ENCODE peak calls at places on chromosomes 13 and 19, in four cellular contexts. J is HCT116, F is K562, T is HepG2. K is an unnamed sample.

GRCh38 chr19:53772943-53773342 is 51.2 kb downstream of the NLRP12 start:
- DNase-seq in T (peak; percentile 67), J (peak; percentile 61), F (peak; percentile 37), K (peak; percentile 71)

GRCh38 chr13:110771194-110771593 is 57.7 kb downstream of the ING1 start:
- DNase-seq in J (no peak), T (no peak), F (no peak), K (no peak)

GRCh38 chr13:110036060-110036459 is 249.7 kb upstream of the IRS2 start:
- DNase-seq in J (no peak), F (no peak), T (no peak), K (no peak)

GRCh38 chr13:43815204-43815603 is 28.4 kb upstream of the ENOX1 start:
- DNase-seq in T (no peak), F (no peak), J (no peak), K (no peak)

GRCh38 chr13:44231786-44232516 is 141.7 kb upstream of the SERP2 start:
- DNase-seq in J (peak; percentile 97), F (no peak), T (peak; percentile 46), K (no peak)

GRCh38 chr13:94362411-94362909 is 117.0 kb downstream of the DCT start:
- DNase-seq in F (peak; percentile 73), J (peak; percentile 68), T (peak; percentile 46), K (peak; percentile 53)

GRCh38 chr13:27708325-27708724 is 84.0 kb upstream of the GSX1 start:
- DNase-seq in F (no peak), J (no peak), T (no peak), K (no peak)

GRCh38 chr13:49616688-49617065 is 11.6 kb upstream of the ARL11 start:
- DNase-seq in J (no peak), T (no peak), F (no peak), K (no peak)

GRCh38 chr19:55369651-55370304 is 485 bp downstream of the IL11 start:
- DNase-seq in T (no peak), J (no peak), F (peak; percentile 93), K (no peak)

GRCh38 chr13:41827507-41828213 is 133.2 kb downstream of the VWA8 start:
- DNase-seq in J (peak; percentile 39), T (no peak), F (no peak), K (peak; percentile 42)

GRCh38 chr19:12793290-12794195 is 2.3 kb downstream of the JUNB start:
- DNase-seq in F (peak; percentile 79), J (peak; percentile 91), T (peak; percentile 86), K (no peak)

GRCh38 chr13:109369357-109370052 is 416.9 kb downstream of the IRS2 start:
- DNase-seq in F (no peak), T (no peak), J (no peak), K (no peak)

GRCh38 chr13:76758738-76759137 is 127.5 kb downstream of the KCTD12 start:
- DNase-seq in F (no peak), T (no peak), J (no peak), K (no peak)

GRCh38 chr19:17681505-17682125 is 6.5 kb downstream of the UNC13A start:
- DNase-seq in T (no peak), F (peak; percentile 91), J (no peak), K (no peak)

GRCh38 chr13:101627556-101627943 is 175.1 kb downstream of the ITGBL1 start:
- DNase-seq in J (no peak), F (no peak), T (no peak), K (no peak)

GRCh38 chr13:20144141-20144850 is 16.6 kb downstream of the GJA3 start:
- DNase-seq in F (no peak), J (no peak), T (no peak), K (no peak)

GRCh38 chr13:79477968-79478367 is 3.0 kb upstream of the NDFIP2 start:
- DNase-seq in T (no peak), J (no peak), F (no peak), K (no peak)

GRCh38 chr13:74683411-74683810 is 549.2 kb upstream of the KLF12 start:
- DNase-seq in F (no peak), T (peak; percentile 1), J (no peak), K (no peak)

GRCh38 chr13:110103479-110103878 is 203.5 kb downstream of the COL4A1 start:
- DNase-seq in J (no peak), F (no peak), T (no peak), K (no peak)

GRCh38 chr19:44847144-44848035 is 1.3 kb downstream of the NECTIN2 start:
- DNase-seq in F (peak; percentile 58), T (peak; percentile 42), J (peak; percentile 8), K (no peak)

GRCh38 chr13:91056746-91057145 is 290.7 kb upstream of the MIR17HG start:
- DNase-seq in J (no peak), F (no peak), T (no peak), K (no peak)

GRCh38 chr13:89199138-89199537 is 1528.0 kb downstream of the SLITRK5 start:
- DNase-seq in J (no peak), T (no peak), F (no peak), K (no peak)

GRCh38 chr19:28456708-28457320 is 756.1 kb downstream of the UQCRFS1 start:
- DNase-seq in J (no peak), F (no peak), T (peak; percentile 3), K (no peak)

GRCh38 chr19:38917516-38917915 is 5.5 kb upstream of the CCER2 start:
- DNase-seq in T (no peak), F (no peak), J (no peak), K (no peak)

GRCh38 chr19:55540619-55541018 is 3.7 kb upstream of the SBK2 start:
- DNase-seq in J (no peak), F (no peak), T (no peak), K (no peak)

GRCh38 chr19:42282810-42283247 is 13.8 kb downstream of the CIC start:
- DNase-seq in T (no peak), J (no peak), F (no peak), K (no peak)

GRCh38 chr19:42283248-42284065 is 14.4 kb downstream of the CIC start:
- DNase-seq in F (peak; percentile 84), J (peak; percentile 69), T (peak; percentile 83), K (no peak)

GRCh38 chr19:42280761-42281174 is 11.7 kb downstream of the CIC start:
- DNase-seq in T (no peak), F (no peak), J (no peak), K (no peak)

GRCh38 chr19:42281175-42282035 is 12.4 kb downstream of the CIC start:
- DNase-seq in J (no peak), F (peak; percentile 37), T (peak; percentile 76), K (no peak)

GRCh38 chr19:42282036-42282762 is 13.1 kb downstream of the CIC start:
- DNase-seq in J (no peak), T (no peak), F (no peak), K (no peak)
- H3K4me1 ChIP-seq in J (peaks cover 79% of the 10 kb centered on the region), T (peaks cover 67% of the 10 kb centered on the region), F (peaks cover 49% of the 10 kb centered on the region), K (peaks cover 52% of the 10 kb centered on the region)

DNA sequence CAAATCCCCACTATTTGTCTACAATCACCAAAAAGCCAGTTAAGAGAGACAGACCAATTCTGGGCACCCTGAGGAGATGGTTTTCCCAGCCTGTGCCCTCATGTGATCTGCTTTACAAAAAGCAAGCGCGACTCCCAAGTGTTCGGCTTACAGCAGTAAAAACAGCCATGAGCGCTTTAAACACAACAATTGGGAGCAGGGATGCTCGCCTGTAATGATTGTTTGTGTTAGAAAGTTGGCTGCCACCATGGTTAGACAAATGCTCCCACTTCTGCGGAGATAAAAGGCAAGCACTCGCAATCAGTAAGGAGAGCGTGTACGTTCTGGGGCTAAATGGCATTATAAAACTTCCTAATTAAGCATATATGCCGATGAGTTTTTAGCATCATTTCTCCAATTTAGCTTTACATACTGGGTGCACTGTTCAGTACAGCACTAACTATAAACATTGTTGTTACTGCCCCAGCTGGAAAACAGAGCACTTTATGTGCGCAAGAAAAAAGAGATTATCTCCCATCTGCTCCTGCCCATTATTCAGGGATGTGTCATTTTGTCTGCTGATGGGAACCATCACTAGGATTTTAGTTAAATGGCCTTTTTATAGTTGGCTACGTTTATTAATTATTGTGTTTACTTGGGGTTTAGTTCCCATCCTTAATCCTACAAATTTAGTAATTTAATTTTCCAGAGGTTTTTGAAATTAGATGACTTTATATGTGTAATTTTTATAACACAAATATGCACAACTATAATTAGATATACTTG is 309.3 kb upstream of the MAB21L1 start:
- DNase-seq in J (no peak), T (no peak), F (no peak), K (no peak)
- TF ChIP-seq TCF7L2 in J (no peak), T (no peak), F (no peak), K (no peak)

DNA sequence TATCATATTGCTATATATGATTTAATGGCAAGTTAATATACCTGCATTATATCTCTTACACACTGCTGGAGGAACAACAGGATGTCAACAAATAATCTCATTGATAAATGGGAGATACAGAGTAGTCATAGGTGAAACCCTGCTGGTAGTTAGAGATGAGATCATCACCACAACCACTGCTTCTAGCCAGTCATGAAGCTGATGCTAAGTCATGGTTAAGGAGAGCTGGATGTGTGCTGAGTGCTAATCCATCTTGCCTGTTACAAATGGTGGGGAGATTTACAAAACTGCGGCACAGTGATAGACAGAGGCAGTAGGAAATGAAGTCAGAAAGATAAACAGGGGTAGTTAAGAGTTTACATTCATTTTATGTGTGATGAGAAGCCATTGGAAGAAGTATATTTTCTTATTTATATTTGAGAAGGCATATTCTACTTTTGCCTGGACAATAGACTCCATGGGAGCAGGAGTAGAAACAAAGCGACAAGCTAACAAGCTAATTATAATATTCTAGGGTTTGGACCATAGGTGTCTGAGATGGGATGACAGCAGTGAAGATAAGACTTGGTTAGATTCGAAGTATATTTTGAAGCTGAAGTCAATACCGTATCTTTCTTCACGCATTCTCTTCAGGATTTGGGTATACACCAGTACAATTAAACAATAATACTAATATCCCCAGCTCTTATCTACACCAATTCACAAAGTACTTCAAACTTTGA is 78.0 kb upstream of the TRPC4 start:
- DNase-seq in F (peak; percentile 14), T (no peak), J (no peak), K (no peak)
- H3K4me1 ChIP-seq in F (no peaks in the 10 kb centered on the region), T (no peaks in the 10 kb centered on the region), J (no peaks in the 10 kb centered on the region), K (no peaks in the 10 kb centered on the region)

DNA sequence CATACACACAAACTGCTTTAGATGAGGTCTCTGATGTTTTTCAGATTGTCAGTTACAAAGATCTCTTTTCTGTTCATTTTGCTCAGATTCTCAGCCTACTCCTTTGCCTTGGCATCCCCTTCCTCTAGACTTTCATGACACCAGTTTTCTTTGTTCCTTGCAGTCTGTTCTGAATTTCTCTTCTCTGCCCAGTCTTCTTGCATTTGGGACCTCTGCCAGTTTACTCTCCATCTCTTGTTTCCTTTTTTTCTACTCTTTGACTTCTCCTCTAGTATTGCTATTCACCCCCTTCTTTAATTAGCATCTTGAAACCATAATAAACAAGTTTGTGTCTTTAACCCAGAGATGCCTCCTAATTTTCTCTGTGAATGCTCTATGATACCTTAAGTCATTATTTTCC is 26.1 kb downstream of the EDNRB start:
- DNase-seq in T (no peak), F (no peak), J (no peak), K (no peak)
- TF ChIP-seq TCF7L2 in T (no peak), F (no peak), J (no peak), K (no peak)

GRCh38 chr19:47483200-47483599 is 819 bp downstream of the KPTN start:
- DNase-seq in J (no peak), T (no peak), F (no peak), K (no peak)

GRCh38 chr19:47486900-47487299 is 2.9 kb upstream of the KPTN start:
- DNase-seq in T (no peak), F (no peak), J (no peak), K (no peak)

GRCh38 chr19:47481460-47482052 is 2.5 kb downstream of the KPTN start:
- DNase-seq in J (no peak), T (no peak), F (no peak), K (no peak)

GRCh38 chr19:47485210-47485609 is 1.2 kb upstream of the KPTN start:
- DNase-seq in F (no peak), J (no peak), T (no peak), K (no peak)

GRCh38 chr19:47483800-47484690 is at the start of gene KPTN:
- DNase-seq in F (peak; percentile 93), T (peak; percentile 77), J (peak; percentile 86), K (peak; percentile 46)
- H3K4me1 ChIP-seq in F (peaks cover 7% of the 10 kb centered on the region), T (peaks cover 12% of the 10 kb centered on the region), J (peaks cover 18% of the 10 kb centered on the region), K (peaks cover 5% of the 10 kb centered on the region)

K was measured in Panc1.